ENCODE peak calls at places on chromosome 2, in seven cellular contexts. P is mesendoderm, C is mesenchymal stem cell, B is H1, E is H9, V is IMR-90, K is trophoblast cell. D is an unnamed sample.

GRCh38 chr2:69450735-69451416 is 13.6 kb upstream of the NFU1 start:
- DNase-seq in K (peak), V (no peak), P (peak), B (peak), E (no peak), C (no peak), D (no peak)

GRCh38 chr2:135875491-135876065 is 665 bp downstream of the MCM6 start:
- DNase-seq in K (peak), E (peak), V (peak), B (no peak), C (peak), P (peak), D (peak)

GRCh38 chr2:83594841-83595720 is 864.0 kb downstream of the SUCLG1 start:
- DNase-seq in C (no peak), K (no peak), E (no peak), P (no peak), B (no peak), V (no peak), D (no peak)

GRCh38 chr2:53508667-53509066 is 258.9 kb upstream of the CHAC2 start:
- DNase-seq in B (no peak), P (peak), E (no peak), K (no peak), C (no peak), V (peak), D (no peak)

GRCh38 chr2:54419386-54419785 is 36.7 kb upstream of the SPTBN1 start:
- DNase-seq in B (no peak), P (no peak), V (no peak), E (no peak), C (no peak), K (no peak), D (no peak)

GRCh38 chr2:17894005-17894404 is 15.5 kb downstream of the KCNS3 start:
- DNase-seq in V (peak), B (no peak), E (no peak), C (no peak), P (no peak), K (no peak), D (no peak)

GRCh38 chr2:119184512-119184911 is 26.0 kb upstream of the C1QL2 start:
- DNase-seq in B (no peak), V (no peak), C (no peak), P (no peak), E (no peak), K (peak), D (no peak)

GRCh38 chr2:38430603-38431002 is 53.5 kb upstream of the ATL2 start:
- DNase-seq in P (peak), V (no peak), E (no peak), C (no peak), B (no peak), K (no peak), D (no peak)

GRCh38 chr2:8627019-8627691 is 54.7 kb upstream of the ID2 start:
- DNase-seq in C (no peak), K (no peak), E (no peak), B (no peak), P (no peak), V (no peak), D (no peak)

GRCh38 chr2:20600756-20601325 is 50.1 kb downstream of the HS1BP3 start:
- DNase-seq in V (no peak), P (no peak), C (no peak), B (no peak), K (no peak), E (no peak), D (no peak)

GRCh38 chr2:235551965-235552364 is 58.1 kb downstream of the AGAP1 start:
- DNase-seq in K (no peak), V (peak), P (peak), B (peak), C (peak), E (peak), D (peak)

GRCh38 chr2:75481041-75481836 is 79.5 kb downstream of the EVA1A start:
- DNase-seq in V (peak), K (no peak), E (no peak), C (peak), P (peak), B (no peak), D (no peak)

GRCh38 chr2:197813093-197813787 is 8.8 kb downstream of the PLCL1 start:
- DNase-seq in K (no peak), C (peak), B (no peak), P (peak), V (peak), E (peak), D (no peak)

GRCh38 chr2:236464140-236464539 is 105.5 kb upstream of the ACKR3 start:
- DNase-seq in E (no peak), V (no peak), K (no peak), C (no peak), P (no peak), B (no peak), D (no peak)

GRCh38 chr2:53842891-53843290 is 16.9 kb downstream of the GPR75 start:
- DNase-seq in K (no peak), C (no peak), V (no peak), P (no peak), B (no peak), E (no peak), D (no peak)

GRCh38 chr2:223537669-223538601 is 64.2 kb downstream of the SCG2 start:
- DNase-seq in C (peak), K (no peak), P (peak), B (no peak), V (peak), E (no peak), D (no peak)

GRCh38 chr2:43370705-43371104 is 144.3 kb upstream of the ZFP36L2 start:
- DNase-seq in E (no peak), V (no peak), P (no peak), B (no peak), K (no peak), C (peak), D (no peak)

GRCh38 chr2:216885117-216885553 is 25.3 kb upstream of the TNP1 start:
- DNase-seq in C (no peak), V (no peak), K (no peak), B (no peak), P (no peak), E (no peak), D (no peak)

GRCh38 chr2:85756822-85757435 is 3.1 kb downstream of the ATOH8 start:
- DNase-seq in V (no peak), P (no peak), E (no peak), B (no peak), K (no peak), C (no peak), D (no peak)

GRCh38 chr2:168841445-168841844 is 39.0 kb downstream of the NOSTRIN start:
- DNase-seq in K (no peak), C (no peak), P (no peak), V (no peak), B (no peak), E (no peak), D (no peak)

GRCh38 chr2:177329035-177329434 is 63.5 kb upstream of the AGPS start:
- DNase-seq in E (no peak), C (no peak), B (no peak), V (no peak), P (no peak), K (no peak), D (no peak)

GRCh38 chr2:144510206-144510991 is 9.5 kb downstream of the ZEB2 start:
- DNase-seq in V (peak), E (peak), B (no peak), P (peak), K (peak), C (peak), D (no peak)

GRCh38 chr2:172978053-172978383 is 97.6 kb upstream of the MAP3K20 start:
- DNase-seq in P (no peak), C (no peak), K (no peak), E (no peak), B (no peak), V (no peak), D (no peak)

DNA sequence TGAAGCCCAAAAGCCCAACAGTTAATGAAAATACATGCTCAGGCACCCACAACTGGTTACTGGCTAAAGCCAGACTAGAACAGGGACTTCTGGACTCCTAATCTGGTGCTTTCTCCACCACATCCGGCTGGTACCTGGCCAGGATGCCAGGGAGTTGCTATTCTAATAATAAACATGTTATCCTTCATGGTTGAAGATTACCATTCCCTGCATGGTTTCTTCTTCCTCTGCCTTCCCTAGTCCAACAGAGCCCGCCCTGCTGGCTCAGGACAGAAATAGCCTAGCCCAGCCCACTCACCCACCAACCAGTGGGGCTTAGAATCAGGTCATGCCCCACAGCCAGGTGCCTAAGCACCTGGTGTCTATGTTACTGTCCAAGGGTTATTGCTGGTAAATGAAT is 184.2 kb downstream of the TMEM247 start:
- DNase-seq in P (no peak), E (no peak), K (no peak), V (no peak), B (no peak), C (no peak), D (no peak)
- H2AK5ac ChIP-seq in P (no peak), E (no peak), K (no peak), V (no peak), B (no peak), C (no peak), D (no peak)

DNA sequence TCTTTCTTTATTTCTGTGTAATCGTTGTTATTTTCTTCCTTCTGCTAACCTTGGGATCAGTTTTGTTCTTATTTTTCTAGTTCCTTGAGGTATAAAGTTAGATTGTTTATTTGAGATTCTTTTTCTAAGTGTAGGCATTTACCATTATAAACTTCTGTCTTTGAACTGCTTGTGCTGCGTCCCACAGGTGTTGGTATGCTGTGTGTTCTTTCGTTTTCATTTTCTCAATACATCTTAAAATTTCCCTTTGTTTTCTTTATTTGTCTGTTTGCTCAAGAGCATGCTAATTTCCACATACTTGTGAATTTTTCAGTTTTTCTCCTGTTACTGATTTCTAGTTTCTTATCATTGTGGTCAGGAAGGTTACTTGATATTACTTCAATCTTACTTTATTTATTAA is 873.8 kb upstream of the GCFC2 start:
- DNase-seq in P (no peak), K (no peak), V (no peak), B (no peak), C (no peak), E (no peak), D (no peak)
- H2AK5ac ChIP-seq in P (no peak), K (no peak), V (no peak), B (no peak), C (no peak), E (no peak), D (no peak)

GRCh38 chr2:36035137-36035536 is 320.4 kb upstream of the CRIM1 start:
- DNase-seq in P (no peak), V (no peak), C (no peak), E (no peak), B (no peak), K (no peak), D (no peak)
- H2AK5ac ChIP-seq in P (no peak), V (no peak), C (no peak), E (no peak), B (no peak), K (no peak), D (no peak)

GRCh38 chr2:26000561-26001211 is 18.4 kb upstream of the KIF3C start:
- DNase-seq in P (no peak), E (no peak), C (no peak), V (no peak), K (no peak), B (no peak), D (no peak)

GRCh38 chr2:25996844-25997243 is 14.5 kb upstream of the KIF3C start:
- DNase-seq in C (no peak), B (no peak), K (no peak), E (no peak), P (no peak), V (no peak), D (no peak)

GRCh38 chr2:26002617-26003310 is 20.5 kb upstream of the KIF3C start:
- DNase-seq in K (no peak), E (no peak), V (no peak), C (no peak), B (no peak), P (no peak), D (no peak)

GRCh38 chr2:26001743-26002341 is 19.5 kb upstream of the KIF3C start:
- DNase-seq in B (no peak), P (no peak), V (peak), K (no peak), C (no peak), E (no peak), D (no peak)
- H2AK5ac ChIP-seq in B (no peak), P (no peak), V (no peak), K (no peak), C (no peak), E (no peak), D (no peak)

GRCh38 chr2:233114421-233114861 is 54.3 kb downstream of the INPP5D start:
- DNase-seq in B (no peak), K (no peak), E (no peak), V (no peak), C (no peak), P (no peak), D (no peak)
- H2AK5ac ChIP-seq in B (no peak), K (no peak), E (no peak), V (no peak), C (no peak), P (no peak), D (peak)